ENCODE peak calls at places on chromosome 22, in ten cellular contexts. One of them, this sample, is unnamed.

GRCh38 chr22:48391820-48392219 is 1435.9 kb downstream of the BRD1 start:
- DNase-seq in OCI-LY7: no peak
- DNase-seq in tibial artery: no peak
- DNase-seq in AG09309: no peak
- DNase-seq in body of pancreas: no peak
- DNase-seq in fibroblast of the aortic adventitia: no peak
- DNase-seq in epithelial cell of esophagus: no peak
- DNase-seq in astrocyte of the spinal cord: no peak
- DNase-seq in hepatocyte: no peak
- DNase-seq in mucosa of descending colon: no peak
- DNase-seq in this sample: no peak

GRCh38 chr22:46054091-46054877 is 77.3 kb upstream of the WNT7B start:
- DNase-seq in epithelial cell of esophagus: peak; percentile 54
- DNase-seq in fibroblast of the aortic adventitia: peak; percentile 85
- DNase-seq in OCI-LY7: peak; percentile 80
- DNase-seq in AG09309: no peak
- DNase-seq in astrocyte of the spinal cord: peak; percentile 83
- DNase-seq in tibial artery: peak; percentile 86
- DNase-seq in body of pancreas: peak; percentile 77
- DNase-seq in hepatocyte: no peak
- DNase-seq in mucosa of descending colon: peak; percentile 77
- DNase-seq in this sample: peak; percentile 77

GRCh38 chr22:46172522-46172921 is 22.2 kb downstream of the PPARA start:
- DNase-seq in AG09309: no peak
- DNase-seq in epithelial cell of esophagus: no peak
- DNase-seq in tibial artery: no peak
- DNase-seq in mucosa of descending colon: no peak
- DNase-seq in hepatocyte: no peak
- DNase-seq in astrocyte of the spinal cord: no peak
- DNase-seq in body of pancreas: peak; percentile 36
- DNase-seq in OCI-LY7: no peak
- DNase-seq in fibroblast of the aortic adventitia: no peak
- DNase-seq in this sample: no peak

GRCh38 chr22:25966448-25966913 is 202.8 kb upstream of the SEZ6L start:
- DNase-seq in mucosa of descending colon: no peak
- DNase-seq in fibroblast of the aortic adventitia: no peak
- DNase-seq in hepatocyte: no peak
- DNase-seq in AG09309: no peak
- DNase-seq in epithelial cell of esophagus: no peak
- DNase-seq in tibial artery: no peak
- DNase-seq in body of pancreas: no peak
- DNase-seq in OCI-LY7: no peak
- DNase-seq in astrocyte of the spinal cord: no peak
- DNase-seq in this sample: no peak

GRCh38 chr22:32204211-32204855 is 540 bp downstream of the RFPL2 start:
- DNase-seq in astrocyte of the spinal cord: no peak
- DNase-seq in epithelial cell of esophagus: no peak
- DNase-seq in fibroblast of the aortic adventitia: peak; percentile 0
- DNase-seq in body of pancreas: peak; percentile 33
- DNase-seq in tibial artery: no peak
- DNase-seq in mucosa of descending colon: peak; percentile 48
- DNase-seq in AG09309: no peak
- DNase-seq in hepatocyte: peak; percentile 56
- DNase-seq in OCI-LY7: no peak
- DNase-seq in this sample: no peak

GRCh38 chr22:23910496-23911190 is 16.5 kb downstream of the MIF start:
- DNase-seq in OCI-LY7: no peak
- DNase-seq in AG09309: no peak
- DNase-seq in body of pancreas: no peak
- DNase-seq in epithelial cell of esophagus: no peak
- DNase-seq in fibroblast of the aortic adventitia: no peak
- DNase-seq in astrocyte of the spinal cord: no peak
- DNase-seq in hepatocyte: no peak
- DNase-seq in tibial artery: peak; percentile 25
- DNase-seq in mucosa of descending colon: no peak
- DNase-seq in this sample: no peak

GRCh38 chr22:18024276-18024939 is at the start of gene MICAL3:
- DNase-seq in hepatocyte: peak; percentile 88
- DNase-seq in astrocyte of the spinal cord: peak; percentile 46
- DNase-seq in mucosa of descending colon: peak; percentile 84
- DNase-seq in epithelial cell of esophagus: peak; percentile 80
- DNase-seq in AG09309: no peak
- DNase-seq in body of pancreas: peak; percentile 58
- DNase-seq in fibroblast of the aortic adventitia: peak; percentile 58
- DNase-seq in OCI-LY7: peak; percentile 88
- DNase-seq in tibial artery: peak; percentile 79
- DNase-seq in this sample: peak; percentile 64

GRCh38 chr22:23621082-23621780 is 10.9 kb downstream of the DRICH1 start:
- DNase-seq in astrocyte of the spinal cord: no peak
- DNase-seq in body of pancreas: no peak
- DNase-seq in epithelial cell of esophagus: no peak
- DNase-seq in AG09309: no peak
- DNase-seq in OCI-LY7: no peak
- DNase-seq in mucosa of descending colon: no peak
- DNase-seq in fibroblast of the aortic adventitia: no peak
- DNase-seq in tibial artery: no peak
- DNase-seq in hepatocyte: peak; percentile 53
- DNase-seq in this sample: no peak

GRCh38 chr22:21001601-21002325 is at the start of gene THAP7:
- DNase-seq in fibroblast of the aortic adventitia: peak; percentile 96
- DNase-seq in tibial artery: peak; percentile 98
- DNase-seq in AG09309: peak; percentile 70
- DNase-seq in hepatocyte: peak; percentile 98
- DNase-seq in OCI-LY7: peak; percentile 97
- DNase-seq in astrocyte of the spinal cord: peak; percentile 96
- DNase-seq in body of pancreas: peak; percentile 97
- DNase-seq in epithelial cell of esophagus: peak; percentile 97
- DNase-seq in mucosa of descending colon: peak; percentile 98
- DNase-seq in this sample: peak; percentile 95

GRCh38 chr22:21000987-21001600 is 824 bp downstream of the THAP7 start:
- DNase-seq in hepatocyte: no peak
- DNase-seq in AG09309: no peak
- DNase-seq in body of pancreas: no peak
- DNase-seq in tibial artery: no peak
- DNase-seq in astrocyte of the spinal cord: no peak
- DNase-seq in fibroblast of the aortic adventitia: peak; percentile 9
- DNase-seq in mucosa of descending colon: no peak
- DNase-seq in epithelial cell of esophagus: no peak
- DNase-seq in OCI-LY7: no peak
- DNase-seq in this sample: no peak

GRCh38 chr22:20998411-20999336 is 3.2 kb downstream of the THAP7 start:
- DNase-seq in epithelial cell of esophagus: peak; percentile 36
- DNase-seq in mucosa of descending colon: no peak
- DNase-seq in tibial artery: no peak
- DNase-seq in hepatocyte: no peak
- DNase-seq in fibroblast of the aortic adventitia: peak; percentile 19
- DNase-seq in body of pancreas: no peak
- DNase-seq in astrocyte of the spinal cord: no peak
- DNase-seq in OCI-LY7: no peak
- DNase-seq in AG09309: no peak
- DNase-seq in this sample: no peak

GRCh38 chr22:20999350-21000214 is 2.3 kb downstream of the THAP7 start:
- DNase-seq in AG09309: no peak
- DNase-seq in tibial artery: no peak
- DNase-seq in body of pancreas: no peak
- DNase-seq in hepatocyte: no peak
- DNase-seq in mucosa of descending colon: no peak
- DNase-seq in fibroblast of the aortic adventitia: no peak
- DNase-seq in epithelial cell of esophagus: no peak
- DNase-seq in OCI-LY7: no peak
- DNase-seq in astrocyte of the spinal cord: no peak
- DNase-seq in this sample: no peak

GRCh38 chr22:21000215-21000986 is 1.5 kb downstream of the THAP7 start:
- DNase-seq in OCI-LY7: no peak
- DNase-seq in hepatocyte: no peak
- DNase-seq in astrocyte of the spinal cord: no peak
- DNase-seq in epithelial cell of esophagus: peak; percentile 19
- DNase-seq in mucosa of descending colon: no peak
- DNase-seq in body of pancreas: no peak
- DNase-seq in AG09309: no peak
- DNase-seq in tibial artery: no peak
- DNase-seq in fibroblast of the aortic adventitia: peak; percentile 21
- DNase-seq in this sample: no peak
- TF ChIP-seq CTCF in OCI-LY7: peak; percentile 39
- TF ChIP-seq CTCF in hepatocyte: no peak
- TF ChIP-seq CTCF in astrocyte of the spinal cord: no peak
- TF ChIP-seq CTCF in epithelial cell of esophagus: no peak
- TF ChIP-seq CTCF in mucosa of descending colon: no peak
- TF ChIP-seq CTCF in body of pancreas: no peak
- TF ChIP-seq CTCF in AG09309: no peak
- TF ChIP-seq CTCF in tibial artery: no peak
- TF ChIP-seq CTCF in fibroblast of the aortic adventitia: no peak
- TF ChIP-seq CTCF in this sample: no peak

GRCh38 chr22:19167106-19167869 is 11.2 kb downstream of the SLC25A1 start:
- DNase-seq in fibroblast of the aortic adventitia: no peak
- DNase-seq in epithelial cell of esophagus: no peak
- DNase-seq in OCI-LY7: no peak
- DNase-seq in hepatocyte: no peak
- DNase-seq in AG09309: no peak
- DNase-seq in body of pancreas: no peak
- DNase-seq in tibial artery: no peak
- DNase-seq in astrocyte of the spinal cord: no peak
- DNase-seq in mucosa of descending colon: no peak
- DNase-seq in this sample: no peak

GRCh38 chr22:19168088-19168890 is 10.2 kb downstream of the SLC25A1 start:
- DNase-seq in tibial artery: no peak
- DNase-seq in AG09309: no peak
- DNase-seq in fibroblast of the aortic adventitia: no peak
- DNase-seq in OCI-LY7: no peak
- DNase-seq in body of pancreas: no peak
- DNase-seq in mucosa of descending colon: no peak
- DNase-seq in hepatocyte: peak; percentile 39
- DNase-seq in epithelial cell of esophagus: no peak
- DNase-seq in astrocyte of the spinal cord: no peak
- DNase-seq in this sample: no peak

GRCh38 chr22:19166421-19166820 is 12.1 kb downstream of the SLC25A1 start:
- DNase-seq in mucosa of descending colon: no peak
- DNase-seq in AG09309: no peak
- DNase-seq in fibroblast of the aortic adventitia: no peak
- DNase-seq in tibial artery: no peak
- DNase-seq in OCI-LY7: no peak
- DNase-seq in astrocyte of the spinal cord: no peak
- DNase-seq in body of pancreas: no peak
- DNase-seq in hepatocyte: no peak
- DNase-seq in epithelial cell of esophagus: no peak
- DNase-seq in this sample: no peak

GRCh38 chr22:19169947-19170318 is 8.6 kb downstream of the SLC25A1 start:
- DNase-seq in tibial artery: no peak
- DNase-seq in OCI-LY7: no peak
- DNase-seq in epithelial cell of esophagus: no peak
- DNase-seq in AG09309: no peak
- DNase-seq in mucosa of descending colon: no peak
- DNase-seq in body of pancreas: no peak
- DNase-seq in astrocyte of the spinal cord: no peak
- DNase-seq in fibroblast of the aortic adventitia: no peak
- DNase-seq in hepatocyte: no peak
- DNase-seq in this sample: no peak

DNA sequence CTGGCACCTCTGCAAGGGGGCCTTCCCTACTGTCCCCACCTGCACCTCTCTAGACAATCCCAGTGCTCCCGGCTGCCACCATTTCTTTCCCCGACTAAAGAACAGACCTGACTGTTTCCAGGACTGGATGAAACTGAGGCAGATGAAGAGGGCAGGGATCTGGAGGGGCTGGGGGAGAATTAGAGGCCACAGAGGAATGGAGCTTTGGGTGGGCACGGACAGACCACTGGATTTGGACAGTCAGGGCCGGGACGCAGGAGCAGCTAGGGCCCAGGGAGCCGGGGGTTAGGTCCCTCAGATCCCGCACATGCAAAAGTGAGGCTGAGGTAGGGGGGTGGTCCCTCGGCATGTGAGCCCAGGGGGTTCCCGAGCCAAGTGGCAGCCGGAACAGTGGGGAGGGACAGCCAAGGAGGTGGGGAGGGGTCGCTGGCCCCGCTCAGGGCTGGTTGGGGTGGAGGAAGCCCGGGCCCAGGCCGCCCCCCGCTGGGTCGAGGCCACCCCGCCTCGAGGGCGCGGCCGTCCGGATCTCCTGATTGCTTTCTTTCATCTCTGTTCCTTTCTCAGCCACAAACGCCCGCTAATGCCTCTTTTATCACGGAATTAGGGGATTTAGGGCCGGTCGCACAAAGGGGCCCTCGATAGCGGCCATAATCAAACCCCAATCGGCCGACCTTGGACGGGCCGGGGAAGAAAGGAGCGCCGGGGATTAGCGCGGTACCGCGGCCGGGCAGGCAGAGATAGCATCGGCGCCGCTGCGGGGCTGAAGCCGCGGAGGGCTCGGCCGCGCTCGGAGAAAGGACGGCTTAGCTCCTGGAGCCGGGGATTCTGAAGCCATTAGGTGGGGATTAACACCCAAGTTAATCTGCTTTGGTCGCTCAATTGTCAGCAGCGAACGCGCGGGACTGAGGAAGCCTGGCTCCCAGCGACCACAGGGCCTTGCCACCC is 9.3 kb downstream of the SLC25A1 start:
- DNase-seq in hepatocyte: peak; percentile 38
- DNase-seq in OCI-LY7: no peak
- DNase-seq in fibroblast of the aortic adventitia: no peak
- DNase-seq in mucosa of descending colon: no peak
- DNase-seq in AG09309: no peak
- DNase-seq in astrocyte of the spinal cord: no peak
- DNase-seq in epithelial cell of esophagus: no peak
- DNase-seq in body of pancreas: no peak
- DNase-seq in tibial artery: no peak
- DNase-seq in this sample: no peak
- H3K4me3 ChIP-seq in hepatocyte: no peak overlapping the region
- H3K4me3 ChIP-seq in OCI-LY7: no peak overlapping the region
- H3K4me3 ChIP-seq in fibroblast of the aortic adventitia: peak overlapping the region; percentile 37
- H3K4me3 ChIP-seq in mucosa of descending colon: no peak overlapping the region
- H3K4me3 ChIP-seq in AG09309: peak overlapping the region; percentile 37
- H3K4me3 ChIP-seq in astrocyte of the spinal cord: peak overlapping the region; percentile 29
- H3K4me3 ChIP-seq in epithelial cell of esophagus: peak overlapping the region; percentile 27
- H3K4me3 ChIP-seq in body of pancreas: no peak overlapping the region
- H3K4me3 ChIP-seq in tibial artery: peak overlapping the region; percentile 31
- H3K4me3 ChIP-seq in this sample: peak overlapping the region; percentile 25

DNA sequence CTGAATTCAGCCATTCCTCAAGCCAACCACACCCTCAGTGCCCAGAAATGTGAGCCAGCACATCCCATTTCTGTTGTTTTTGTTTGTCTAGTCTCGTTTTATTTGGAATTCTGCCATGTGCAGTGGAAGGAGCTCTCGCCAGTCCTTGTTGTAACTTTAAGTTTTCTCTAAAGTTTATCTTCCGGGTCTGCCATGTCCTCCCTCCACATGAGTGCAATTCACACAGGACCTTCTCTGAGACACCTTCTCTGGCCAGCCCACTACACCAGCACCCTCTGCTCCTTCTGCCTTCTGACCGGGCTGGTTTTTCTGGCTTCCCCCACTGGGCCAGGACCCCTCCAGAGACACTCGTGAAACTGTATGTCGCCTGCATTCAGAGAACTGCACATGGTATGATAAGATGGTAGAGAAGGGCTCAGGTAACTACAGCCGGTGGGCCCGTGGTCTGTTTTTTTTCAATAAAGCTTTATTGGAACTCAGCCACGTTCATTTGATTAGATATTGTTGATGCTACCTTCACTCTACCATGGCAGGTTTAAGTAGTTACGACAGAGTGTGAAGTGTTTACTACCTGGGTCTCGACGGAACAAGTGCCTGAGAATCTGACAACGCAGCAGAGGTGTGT is 513.9 kb downstream of the TBC1D22A start:
- DNase-seq in body of pancreas: no peak
- DNase-seq in OCI-LY7: no peak
- DNase-seq in fibroblast of the aortic adventitia: peak; percentile 7
- DNase-seq in tibial artery: no peak
- DNase-seq in epithelial cell of esophagus: no peak
- DNase-seq in AG09309: no peak
- DNase-seq in astrocyte of the spinal cord: peak; percentile 12
- DNase-seq in mucosa of descending colon: no peak
- DNase-seq in hepatocyte: no peak
- DNase-seq in this sample: peak; percentile 9
- TF ChIP-seq CTCF in body of pancreas: no peak
- TF ChIP-seq CTCF in OCI-LY7: no peak
- TF ChIP-seq CTCF in fibroblast of the aortic adventitia: no peak
- TF ChIP-seq CTCF in tibial artery: no peak
- TF ChIP-seq CTCF in epithelial cell of esophagus: no peak
- TF ChIP-seq CTCF in AG09309: no peak
- TF ChIP-seq CTCF in astrocyte of the spinal cord: no peak
- TF ChIP-seq CTCF in mucosa of descending colon: no peak
- TF ChIP-seq CTCF in hepatocyte: no peak
- TF ChIP-seq CTCF in this sample: no peak

GRCh38 chr22:36377022-36377631 is 10.6 kb downstream of the MYH9 start:
- DNase-seq in mucosa of descending colon: no peak
- DNase-seq in fibroblast of the aortic adventitia: no peak
- DNase-seq in tibial artery: no peak
- DNase-seq in astrocyte of the spinal cord: no peak
- DNase-seq in hepatocyte: no peak
- DNase-seq in AG09309: no peak
- DNase-seq in epithelial cell of esophagus: no peak
- DNase-seq in body of pancreas: no peak
- DNase-seq in OCI-LY7: peak; percentile 86
- DNase-seq in this sample: no peak
- H3K4me3 ChIP-seq in mucosa of descending colon: no peak overlapping the region
- H3K4me3 ChIP-seq in fibroblast of the aortic adventitia: no peak overlapping the region
- H3K4me3 ChIP-seq in tibial artery: peak overlapping the region; percentile 41
- H3K4me3 ChIP-seq in astrocyte of the spinal cord: no peak overlapping the region
- H3K4me3 ChIP-seq in hepatocyte: no peak overlapping the region
- H3K4me3 ChIP-seq in AG09309: no peak overlapping the region
- H3K4me3 ChIP-seq in epithelial cell of esophagus: no peak overlapping the region
- H3K4me3 ChIP-seq in body of pancreas: no peak overlapping the region
- H3K4me3 ChIP-seq in OCI-LY7: peak overlapping the region; percentile 50
- H3K4me3 ChIP-seq in this sample: no peak overlapping the region

This sample was measured in fibroblast of pulmonary artery.